ENCODE peak calls at places on chromosomes 12 and 14, in eight cellular contexts. One of them, this sample, is unnamed.

GRCh38 chr12:40145896-40146295 is 40.0 kb upstream of the SLC2A13 start:
- DNase-seq in esophagus squamous epithelium: no peak
- DNase-seq in upper lobe of left lung: no peak
- DNase-seq in ovary: no peak
- DNase-seq in H54: no peak
- DNase-seq in transverse colon: no peak
- DNase-seq in uterus: no peak
- DNase-seq in gastrocnemius medialis: no peak
- DNase-seq in this sample: peak; percentile 21

GRCh38 chr14:36553650-36554260 is 28.7 kb downstream of the NKX2-8 start:
- DNase-seq in H54: peak; percentile 4
- DNase-seq in gastrocnemius medialis: no peak
- DNase-seq in transverse colon: no peak
- DNase-seq in ovary: no peak
- DNase-seq in esophagus squamous epithelium: no peak
- DNase-seq in upper lobe of left lung: no peak
- DNase-seq in uterus: no peak
- DNase-seq in this sample: peak; percentile 59

GRCh38 chr12:13241833-13242232 is 45.3 kb downstream of the EMP1 start:
- DNase-seq in upper lobe of left lung: no peak
- DNase-seq in esophagus squamous epithelium: no peak
- DNase-seq in transverse colon: peak; percentile 52
- DNase-seq in uterus: no peak
- DNase-seq in gastrocnemius medialis: no peak
- DNase-seq in H54: no peak
- DNase-seq in ovary: no peak
- DNase-seq in this sample: no peak

GRCh38 chr14:72605096-72605920 is 288.6 kb downstream of the DPF3 start:
- DNase-seq in H54: no peak
- DNase-seq in upper lobe of left lung: no peak
- DNase-seq in ovary: no peak
- DNase-seq in esophagus squamous epithelium: no peak
- DNase-seq in transverse colon: no peak
- DNase-seq in gastrocnemius medialis: no peak
- DNase-seq in uterus: no peak
- DNase-seq in this sample: no peak

GRCh38 chr12:9883175-9883574 is 1.9 kb downstream of the KLRF2 start:
- DNase-seq in transverse colon: no peak
- DNase-seq in uterus: no peak
- DNase-seq in upper lobe of left lung: no peak
- DNase-seq in esophagus squamous epithelium: no peak
- DNase-seq in gastrocnemius medialis: no peak
- DNase-seq in ovary: no peak
- DNase-seq in H54: no peak
- DNase-seq in this sample: no peak

GRCh38 chr14:90830931-90831701 is 14.9 kb upstream of the TTC7B start:
- DNase-seq in uterus: no peak
- DNase-seq in transverse colon: no peak
- DNase-seq in esophagus squamous epithelium: no peak
- DNase-seq in H54: no peak
- DNase-seq in upper lobe of left lung: no peak
- DNase-seq in ovary: no peak
- DNase-seq in gastrocnemius medialis: no peak
- DNase-seq in this sample: no peak

GRCh38 chr14:45051180-45051579 is 32.7 kb upstream of the PRPF39 start:
- DNase-seq in upper lobe of left lung: no peak
- DNase-seq in gastrocnemius medialis: no peak
- DNase-seq in transverse colon: no peak
- DNase-seq in esophagus squamous epithelium: no peak
- DNase-seq in uterus: no peak
- DNase-seq in H54: no peak
- DNase-seq in ovary: no peak
- DNase-seq in this sample: no peak

GRCh38 chr12:123271182-123271491 is 519 bp downstream of the CDK2AP1 start:
- DNase-seq in upper lobe of left lung: peak; percentile 74
- DNase-seq in uterus: peak; percentile 73
- DNase-seq in ovary: peak; percentile 76
- DNase-seq in esophagus squamous epithelium: no peak
- DNase-seq in gastrocnemius medialis: peak; percentile 56
- DNase-seq in transverse colon: peak; percentile 81
- DNase-seq in H54: peak; percentile 85
- DNase-seq in this sample: peak; percentile 77

GRCh38 chr12:11837318-11837934 is 188.0 kb downstream of the ETV6 start:
- DNase-seq in H54: no peak
- DNase-seq in ovary: no peak
- DNase-seq in gastrocnemius medialis: no peak
- DNase-seq in upper lobe of left lung: no peak
- DNase-seq in transverse colon: no peak
- DNase-seq in esophagus squamous epithelium: no peak
- DNase-seq in uterus: no peak
- DNase-seq in this sample: no peak

GRCh38 chr14:105045710-105046326 is 19.4 kb downstream of the GPR132 start:
- DNase-seq in H54: peak; percentile 85
- DNase-seq in upper lobe of left lung: peak; percentile 93
- DNase-seq in ovary: peak; percentile 86
- DNase-seq in uterus: peak; percentile 91
- DNase-seq in transverse colon: peak; percentile 94
- DNase-seq in gastrocnemius medialis: peak; percentile 65
- DNase-seq in esophagus squamous epithelium: peak; percentile 56
- DNase-seq in this sample: peak; percentile 89

DNA sequence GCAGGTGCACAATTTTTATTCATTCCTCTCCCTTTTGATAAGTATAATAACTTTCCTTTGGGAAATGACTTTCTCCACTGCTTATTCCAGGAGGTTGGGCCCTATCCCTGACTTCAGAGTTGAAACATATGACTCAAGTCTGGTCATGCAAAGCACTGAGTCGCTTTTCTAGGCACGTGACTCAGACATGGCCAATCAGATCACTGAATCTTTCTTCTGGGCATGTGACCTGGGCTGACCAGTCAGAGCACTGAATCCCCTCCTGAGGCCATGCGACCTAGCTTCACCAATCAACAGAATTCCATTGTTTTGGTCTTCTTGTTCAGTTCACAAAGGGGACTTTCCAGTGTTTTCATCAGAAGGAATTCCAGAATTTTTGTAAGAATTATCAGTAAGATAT is 377.1 kb upstream of the KITLG start:
- DNase-seq in esophagus squamous epithelium: no peak
- DNase-seq in H54: no peak
- DNase-seq in uterus: no peak
- DNase-seq in upper lobe of left lung: no peak
- DNase-seq in transverse colon: no peak
- DNase-seq in ovary: no peak
- DNase-seq in gastrocnemius medialis: no peak
- DNase-seq in this sample: no peak
- TF ChIP-seq POLR2A in esophagus squamous epithelium: no peak
- TF ChIP-seq POLR2A in H54: no peak
- TF ChIP-seq POLR2A in uterus: no peak
- TF ChIP-seq POLR2A in upper lobe of left lung: no peak
- TF ChIP-seq POLR2A in transverse colon: no peak
- TF ChIP-seq POLR2A in ovary: no peak
- TF ChIP-seq POLR2A in gastrocnemius medialis: no peak
- TF ChIP-seq POLR2A in this sample: no peak

GRCh38 chr12:93594766-93595165 is 22.3 kb downstream of the SOCS2 start:
- DNase-seq in upper lobe of left lung: no peak
- DNase-seq in esophagus squamous epithelium: no peak
- DNase-seq in uterus: no peak
- DNase-seq in ovary: no peak
- DNase-seq in gastrocnemius medialis: no peak
- DNase-seq in H54: no peak
- DNase-seq in transverse colon: no peak
- DNase-seq in this sample: no peak

GRCh38 chr12:93593833-93594232 is 21.4 kb downstream of the SOCS2 start:
- DNase-seq in upper lobe of left lung: no peak
- DNase-seq in transverse colon: no peak
- DNase-seq in esophagus squamous epithelium: no peak
- DNase-seq in gastrocnemius medialis: no peak
- DNase-seq in uterus: no peak
- DNase-seq in ovary: no peak
- DNase-seq in H54: no peak
- DNase-seq in this sample: no peak

GRCh38 chr12:93587601-93588000 is 15.1 kb downstream of the SOCS2 start:
- DNase-seq in ovary: no peak
- DNase-seq in upper lobe of left lung: no peak
- DNase-seq in transverse colon: no peak
- DNase-seq in gastrocnemius medialis: no peak
- DNase-seq in uterus: no peak
- DNase-seq in esophagus squamous epithelium: no peak
- DNase-seq in H54: no peak
- DNase-seq in this sample: no peak

GRCh38 chr12:93592641-93593396 is 20.3 kb downstream of the SOCS2 start:
- DNase-seq in transverse colon: no peak
- DNase-seq in uterus: no peak
- DNase-seq in H54: no peak
- DNase-seq in gastrocnemius medialis: no peak
- DNase-seq in esophagus squamous epithelium: no peak
- DNase-seq in ovary: no peak
- DNase-seq in upper lobe of left lung: no peak
- DNase-seq in this sample: no peak

DNA sequence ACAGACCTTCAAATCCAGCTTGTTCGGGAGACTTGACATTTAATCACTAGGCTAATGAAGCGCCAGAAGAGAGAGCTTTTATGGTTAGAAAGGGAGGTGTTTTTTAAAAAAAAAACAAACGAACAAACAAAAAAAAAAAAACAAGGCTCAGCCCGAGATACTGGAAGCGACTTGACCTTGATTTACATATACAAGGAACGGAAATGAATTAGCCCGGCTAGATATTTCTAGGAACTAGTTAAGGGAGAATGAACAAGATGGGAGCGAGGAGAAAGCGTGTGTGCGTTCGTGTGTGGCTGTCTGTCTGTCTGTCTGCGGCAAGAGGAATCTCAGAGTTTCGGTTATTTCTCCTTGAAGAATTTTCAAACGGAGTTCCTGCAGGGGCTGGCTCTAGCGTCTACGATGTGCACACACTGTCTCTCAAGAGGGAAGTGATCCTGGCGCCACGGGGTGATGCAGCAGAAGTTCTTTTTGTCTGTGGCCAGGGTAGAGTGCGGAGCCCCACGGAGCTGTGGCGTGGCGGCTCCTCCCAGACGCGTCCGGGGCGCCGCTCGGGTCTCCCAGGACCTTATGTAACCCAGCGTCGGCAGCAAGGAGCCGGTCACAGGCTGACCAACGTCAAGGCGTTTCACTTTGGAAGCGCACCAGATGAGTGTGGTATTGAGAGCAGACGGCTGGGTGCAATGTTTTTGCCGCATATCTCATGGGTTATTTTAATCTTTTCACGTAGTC is 18.8 kb downstream of the SOCS2 start:
- DNase-seq in H54: peak; percentile 41
- DNase-seq in gastrocnemius medialis: peak; percentile 33
- DNase-seq in upper lobe of left lung: peak; percentile 83
- DNase-seq in uterus: peak; percentile 78
- DNase-seq in transverse colon: peak; percentile 72
- DNase-seq in esophagus squamous epithelium: peak; percentile 17
- DNase-seq in ovary: peak; percentile 59
- DNase-seq in this sample: peak; percentile 71
- TF ChIP-seq POLR2A in H54: peak; percentile 68
- TF ChIP-seq POLR2A in gastrocnemius medialis: no peak
- TF ChIP-seq POLR2A in upper lobe of left lung: peak; percentile 37
- TF ChIP-seq POLR2A in uterus: peak; percentile 69
- TF ChIP-seq POLR2A in transverse colon: peak; percentile 49
- TF ChIP-seq POLR2A in esophagus squamous epithelium: peak; percentile 54
- TF ChIP-seq POLR2A in ovary: no peak
- TF ChIP-seq POLR2A in this sample: peak; percentile 69

DNA sequence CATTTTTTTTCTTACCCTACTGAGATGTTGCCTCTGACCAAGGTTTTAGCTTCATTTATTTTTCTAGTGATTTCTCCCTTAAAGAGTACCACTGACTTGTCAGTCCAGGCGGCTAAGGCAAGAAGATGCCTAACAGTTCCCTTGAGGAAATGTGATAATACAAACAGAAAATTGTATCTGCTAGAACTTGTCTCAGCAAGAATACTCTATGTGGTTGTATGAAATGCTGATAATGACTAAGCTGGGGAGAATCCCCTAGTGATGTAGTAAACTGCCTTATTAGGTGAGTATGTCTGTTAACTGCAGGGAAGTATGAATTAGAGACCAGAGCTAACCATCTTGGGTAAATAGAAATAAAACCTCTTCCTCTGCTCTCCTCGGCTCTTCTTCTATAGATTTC is 6.7 kb downstream of the C12orf54 start:
- DNase-seq in esophagus squamous epithelium: no peak
- DNase-seq in H54: no peak
- DNase-seq in ovary: no peak
- DNase-seq in uterus: no peak
- DNase-seq in upper lobe of left lung: no peak
- DNase-seq in transverse colon: no peak
- DNase-seq in gastrocnemius medialis: no peak
- DNase-seq in this sample: no peak
- TF ChIP-seq POLR2A in esophagus squamous epithelium: no peak
- TF ChIP-seq POLR2A in H54: no peak
- TF ChIP-seq POLR2A in ovary: no peak
- TF ChIP-seq POLR2A in uterus: no peak
- TF ChIP-seq POLR2A in upper lobe of left lung: no peak
- TF ChIP-seq POLR2A in transverse colon: no peak
- TF ChIP-seq POLR2A in gastrocnemius medialis: no peak
- TF ChIP-seq POLR2A in this sample: no peak

DNA sequence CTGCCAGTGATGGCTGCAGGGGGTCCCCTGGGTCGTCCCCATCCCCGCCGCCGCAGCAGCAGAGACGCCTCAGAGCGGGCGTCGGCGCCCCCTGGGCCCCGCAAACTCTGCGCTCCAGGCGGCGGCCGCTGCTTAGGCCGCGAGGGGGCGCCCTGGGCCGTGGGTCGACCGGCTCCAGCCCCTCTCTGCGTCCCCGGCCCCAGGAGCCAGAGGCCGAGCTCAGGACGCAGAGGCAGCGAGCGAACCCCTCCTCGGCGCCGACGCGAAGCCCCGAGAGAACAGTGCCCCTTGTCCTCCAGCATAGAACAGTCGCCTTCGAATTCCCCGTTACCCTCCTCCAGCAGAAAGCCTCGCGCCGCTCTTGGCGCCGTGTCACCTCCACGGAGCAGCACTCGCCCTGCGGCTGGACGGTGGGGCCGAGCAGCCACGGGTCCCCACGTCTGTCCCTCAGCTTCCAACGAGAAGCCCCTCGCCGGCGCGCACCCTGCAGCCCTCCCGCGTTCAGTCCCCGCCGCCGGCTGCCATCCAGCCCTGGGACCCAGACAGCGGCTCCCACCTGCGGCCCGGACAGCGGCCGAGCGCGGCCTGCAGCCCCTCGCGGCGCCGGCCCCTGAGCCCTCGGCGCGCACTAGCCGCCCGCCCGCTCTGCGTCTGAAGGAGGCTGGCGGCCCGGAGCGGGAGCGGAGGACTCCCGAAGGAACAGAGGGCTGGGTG is 106.6 kb downstream of the PRICKLE1 start:
- DNase-seq in gastrocnemius medialis: peak; percentile 25
- DNase-seq in esophagus squamous epithelium: no peak
- DNase-seq in upper lobe of left lung: peak; percentile 77
- DNase-seq in H54: peak; percentile 80
- DNase-seq in transverse colon: peak; percentile 66
- DNase-seq in ovary: peak; percentile 86
- DNase-seq in uterus: peak; percentile 81
- DNase-seq in this sample: peak; percentile 54
- TF ChIP-seq POLR2A in gastrocnemius medialis: no peak
- TF ChIP-seq POLR2A in esophagus squamous epithelium: no peak
- TF ChIP-seq POLR2A in upper lobe of left lung: peak; percentile 29
- TF ChIP-seq POLR2A in H54: no peak
- TF ChIP-seq POLR2A in transverse colon: no peak
- TF ChIP-seq POLR2A in ovary: peak; percentile 18
- TF ChIP-seq POLR2A in uterus: no peak
- TF ChIP-seq POLR2A in this sample: no peak